ENCODE peak calls at places on chromosomes 16 and 17, in four cellular contexts. I is pons; U is stimulated activated CD4-positive, alpha-beta T cell treated with anti-CD3 and anti-CD28 coated beads, Interleukin-12 subunit alpha, Interleukin-12 subunit beta, amount 100 ng/mL, for 48 hours; X is stromal cell of bone marrow. P is an unnamed sample.

GRCh38 chr17:48725005-48725293 is 2.0 kb downstream of the PRAC2 start:
- DNase-seq in I (no peak), U (no peak), X (no peak), P (no peak)

GRCh38 chr17:67558740-67559380 is 158.9 kb upstream of the NOL11 start:
- DNase-seq in I (no peak), U (no peak), X (peak), P (no peak)

GRCh38 chr16:47470211-47470610 is 9.1 kb downstream of the PHKB start:
- DNase-seq in I (no peak), U (no peak), X (no peak), P (no peak)

GRCh38 chr17:34391241-34391640 is 28.2 kb upstream of the CCL1 start:
- DNase-seq in I (no peak), U (no peak), X (no peak), P (no peak)

GRCh38 chr17:27840688-27841087 is 40.4 kb upstream of the NOS2 start:
- DNase-seq in I (no peak), U (no peak), X (no peak), P (no peak)

GRCh38 chr17:32596666-32597065 is 109.9 kb downstream of the CDK5R1 start:
- DNase-seq in I (no peak), U (no peak), X (no peak), P (no peak)

GRCh38 chr16:48158296-48158695 is 2.5 kb upstream of the ABCC12 start:
- DNase-seq in I (no peak), U (peak), X (peak), P (peak)

GRCh38 chr16:57677622-57678369 is 9.7 kb downstream of the ADGRG3 start:
- DNase-seq in I (no peak), U (no peak), X (no peak), P (no peak)

GRCh38 chr17:53166736-53167135 is 656.0 kb upstream of the KIF2B start:
- DNase-seq in I (peak), U (no peak), X (no peak), P (no peak)

GRCh38 chr17:40348562-40349476 is 15.7 kb downstream of the GJD3 start:
- DNase-seq in I (peak), U (no peak), X (no peak), P (no peak)

GRCh38 chr17:66255112-66255511 is 25.9 kb upstream of the APOH start:
- DNase-seq in I (peak), U (no peak), X (peak), P (peak)